ENCODE peak calls at places on chromosomes 2 and 18, in ten cellular contexts. V is T-cell, X is brain pericyte, A is anterior cingulate cortex, Y is fibroblast of the conjunctiva, D is tibial artery, L is Ammon's horn, N is head of caudate nucleus, K is IMR-90, W is OCI-M1. E is an unnamed sample.

GRCh38 chr18:2980607-2980923 is 32.4 kb downstream of the LPIN2 start:
- DNase-seq in W (no peak), V (no peak), D (no peak), L (no peak), K (no peak), X (no peak), N (no peak), A (no peak), Y (no peak), E (no peak)

GRCh38 chr2:233421091-233421816 is 67.0 kb downstream of the DGKD start:
- DNase-seq in D (no peak), N (no peak), Y (no peak), W (no peak), V (no peak), L (no peak), K (no peak), X (no peak), A (no peak), E (no peak)

GRCh38 chr2:15058015-15058414 is 425.5 kb downstream of the LRATD1 start:
- DNase-seq in X (no peak), A (no peak), Y (no peak), V (no peak), W (peak), D (no peak), K (no peak), L (no peak), N (no peak), E (peak)

GRCh38 chr2:67516899-67517530 is 119.9 kb downstream of the ETAA1 start:
- DNase-seq in V (no peak), Y (peak), L (peak), A (no peak), D (no peak), N (no peak), W (no peak), K (peak), X (peak), E (no peak)

GRCh38 chr2:80621661-80622060 is 317.1 kb upstream of the LRRTM1 start:
- DNase-seq in D (no peak), K (no peak), L (no peak), N (no peak), Y (no peak), A (no peak), X (no peak), W (no peak), V (no peak), E (no peak)

GRCh38 chr2:140586379-140586778 is 1544.4 kb downstream of the LRP1B start:
- DNase-seq in W (peak), Y (peak), L (no peak), D (no peak), K (peak), X (no peak), V (no peak), A (no peak), N (no peak), E (no peak)

GRCh38 chr2:62306751-62307468 is 111.0 kb downstream of the B3GNT2 start:
- DNase-seq in D (no peak), L (peak), W (no peak), Y (no peak), K (peak), A (no peak), X (no peak), V (peak), N (no peak), E (peak)

GRCh38 chr2:241728627-241729026 is 5.8 kb upstream of the D2HGDH start:
- DNase-seq in V (no peak), N (peak), Y (no peak), K (no peak), X (no peak), L (peak), D (peak), A (peak), W (no peak), E (no peak)

GRCh38 chr2:11045294-11045693 is 110.0 kb upstream of the SLC66A3 start:
- DNase-seq in W (no peak), V (no peak), K (no peak), A (no peak), X (no peak), N (no peak), D (no peak), L (no peak), Y (no peak), E (no peak)

GRCh38 chr2:238098854-238099708 is 1.1 kb upstream of the ESPNL start:
- DNase-seq in Y (no peak), A (no peak), D (no peak), W (no peak), L (no peak), X (no peak), N (no peak), K (no peak), V (no peak), E (no peak)

GRCh38 chr2:233005096-233005495 is 8.0 kb downstream of the NGEF start:
- DNase-seq in V (no peak), D (no peak), X (no peak), L (no peak), N (no peak), W (no peak), K (no peak), A (no peak), Y (no peak), E (no peak)

GRCh38 chr2:45567974-45568789 is 42.9 kb downstream of the SRBD1 start:
- DNase-seq in L (peak), X (no peak), W (peak), V (no peak), A (no peak), Y (no peak), D (no peak), K (peak), N (no peak), E (peak)

GRCh38 chr18:74407888-74408287 is 49.2 kb downstream of the DIPK1C start:
- DNase-seq in X (no peak), Y (no peak), A (no peak), N (no peak), L (no peak), W (peak), D (no peak), V (no peak), K (no peak), E (no peak)

GRCh38 chr2:96763511-96764252 is 3.0 kb downstream of the CNNM4 start:
- DNase-seq in V (no peak), L (no peak), K (no peak), X (no peak), A (no peak), N (no peak), D (no peak), W (peak), Y (no peak), E (peak)

GRCh38 chr2:199261221-199261620 is 196.5 kb downstream of the SATB2 start:
- DNase-seq in A (peak), X (peak), W (peak), D (no peak), Y (peak), V (no peak), L (no peak), K (peak), N (no peak), E (no peak)

GRCh38 chr2:134262666-134263065 is 8.8 kb downstream of the MGAT5 start:
- DNase-seq in D (no peak), Y (no peak), L (no peak), X (no peak), V (no peak), A (no peak), K (no peak), N (no peak), W (no peak), E (no peak)

GRCh38 chr2:82307510-82307909 is 2003.0 kb upstream of the LRRTM1 start:
- DNase-seq in N (no peak), D (no peak), Y (no peak), A (no peak), L (no peak), V (no peak), W (no peak), X (no peak), K (no peak), E (no peak)

GRCh38 chr2:187658952-187659525 is 104.8 kb upstream of the TFPI start:
- DNase-seq in X (no peak), N (no peak), L (no peak), Y (peak), A (no peak), V (no peak), D (no peak), K (peak), W (peak), E (no peak)

E was measured in CD4-positive, CD25-positive, alpha-beta regulatory T cell.